ENCODE peak calls at places on chromosomes 12 and 14, in nine cellular contexts. One of them, this sample, is unnamed.

GRCh38 chr12:47799357-47799955 is 20.2 kb downstream of the HDAC7 start:
- DNase-seq in HFF-Myc: no peak
- DNase-seq in adrenal gland: no peak
- DNase-seq in upper lobe of right lung: no peak
- DNase-seq in neural crest cell: no peak
- DNase-seq in GM23338: no peak
- DNase-seq in stimulated activated CD4-positive, alpha-beta T cell treated with anti-CD3 and anti-CD28 coated beads, Interleukin-2, amount 100 ng/mL, for 48 hours: no peak
- DNase-seq in WTC11: no peak
- DNase-seq in AG10803: no peak
- DNase-seq in this sample: peak

GRCh38 chr12:79706676-79707075 is 15.9 kb upstream of the PAWR start:
- DNase-seq in upper lobe of right lung: no peak
- DNase-seq in WTC11: no peak
- DNase-seq in AG10803: peak
- DNase-seq in stimulated activated CD4-positive, alpha-beta T cell treated with anti-CD3 and anti-CD28 coated beads, Interleukin-2, amount 100 ng/mL, for 48 hours: no peak
- DNase-seq in GM23338: no peak
- DNase-seq in adrenal gland: no peak
- DNase-seq in HFF-Myc: no peak
- DNase-seq in neural crest cell: no peak
- DNase-seq in this sample: no peak

GRCh38 chr14:103806805-103807204 is 40.6 kb downstream of the PPP1R13B start:
- DNase-seq in stimulated activated CD4-positive, alpha-beta T cell treated with anti-CD3 and anti-CD28 coated beads, Interleukin-2, amount 100 ng/mL, for 48 hours: no peak
- DNase-seq in GM23338: no peak
- DNase-seq in upper lobe of right lung: no peak
- DNase-seq in WTC11: no peak
- DNase-seq in AG10803: no peak
- DNase-seq in neural crest cell: no peak
- DNase-seq in adrenal gland: no peak
- DNase-seq in HFF-Myc: no peak
- DNase-seq in this sample: no peak

GRCh38 chr12:104345234-104346066 is 41.9 kb downstream of the EID3 start:
- DNase-seq in WTC11: no peak
- DNase-seq in neural crest cell: no peak
- DNase-seq in AG10803: no peak
- DNase-seq in HFF-Myc: no peak
- DNase-seq in adrenal gland: no peak
- DNase-seq in upper lobe of right lung: no peak
- DNase-seq in stimulated activated CD4-positive, alpha-beta T cell treated with anti-CD3 and anti-CD28 coated beads, Interleukin-2, amount 100 ng/mL, for 48 hours: no peak
- DNase-seq in GM23338: no peak
- DNase-seq in this sample: no peak

GRCh38 chr12:28367326-28367725 is 177.1 kb downstream of the CCDC91 start:
- DNase-seq in GM23338: no peak
- DNase-seq in upper lobe of right lung: no peak
- DNase-seq in AG10803: peak
- DNase-seq in stimulated activated CD4-positive, alpha-beta T cell treated with anti-CD3 and anti-CD28 coated beads, Interleukin-2, amount 100 ng/mL, for 48 hours: no peak
- DNase-seq in neural crest cell: no peak
- DNase-seq in adrenal gland: no peak
- DNase-seq in WTC11: no peak
- DNase-seq in HFF-Myc: no peak
- DNase-seq in this sample: no peak

GRCh38 chr12:41250748-41251147 is 62.6 kb downstream of the PDZRN4 start:
- DNase-seq in HFF-Myc: no peak
- DNase-seq in GM23338: no peak
- DNase-seq in WTC11: no peak
- DNase-seq in stimulated activated CD4-positive, alpha-beta T cell treated with anti-CD3 and anti-CD28 coated beads, Interleukin-2, amount 100 ng/mL, for 48 hours: no peak
- DNase-seq in upper lobe of right lung: no peak
- DNase-seq in AG10803: no peak
- DNase-seq in adrenal gland: no peak
- DNase-seq in neural crest cell: no peak
- DNase-seq in this sample: no peak

GRCh38 chr12:58860050-58860787 is 60.1 kb downstream of the LRIG3 start:
- DNase-seq in GM23338: no peak
- DNase-seq in stimulated activated CD4-positive, alpha-beta T cell treated with anti-CD3 and anti-CD28 coated beads, Interleukin-2, amount 100 ng/mL, for 48 hours: no peak
- DNase-seq in upper lobe of right lung: no peak
- DNase-seq in WTC11: no peak
- DNase-seq in neural crest cell: no peak
- DNase-seq in adrenal gland: peak
- DNase-seq in AG10803: no peak
- DNase-seq in HFF-Myc: no peak
- DNase-seq in this sample: no peak

GRCh38 chr12:24605916-24606315 is 343.0 kb downstream of the BCAT1 start:
- DNase-seq in adrenal gland: no peak
- DNase-seq in GM23338: no peak
- DNase-seq in stimulated activated CD4-positive, alpha-beta T cell treated with anti-CD3 and anti-CD28 coated beads, Interleukin-2, amount 100 ng/mL, for 48 hours: no peak
- DNase-seq in AG10803: no peak
- DNase-seq in HFF-Myc: no peak
- DNase-seq in upper lobe of right lung: no peak
- DNase-seq in neural crest cell: no peak
- DNase-seq in WTC11: no peak
- DNase-seq in this sample: no peak

GRCh38 chr14:50714452-50715073 is 46.5 kb upstream of the SAV1 start:
- DNase-seq in neural crest cell: no peak
- DNase-seq in GM23338: peak
- DNase-seq in HFF-Myc: peak
- DNase-seq in stimulated activated CD4-positive, alpha-beta T cell treated with anti-CD3 and anti-CD28 coated beads, Interleukin-2, amount 100 ng/mL, for 48 hours: no peak
- DNase-seq in AG10803: peak
- DNase-seq in adrenal gland: no peak
- DNase-seq in upper lobe of right lung: no peak
- DNase-seq in WTC11: no peak
- DNase-seq in this sample: no peak

GRCh38 chr14:72178517-72178916 is 246.3 kb downstream of the RGS6 start:
- DNase-seq in neural crest cell: no peak
- DNase-seq in upper lobe of right lung: no peak
- DNase-seq in HFF-Myc: no peak
- DNase-seq in AG10803: no peak
- DNase-seq in WTC11: no peak
- DNase-seq in adrenal gland: no peak
- DNase-seq in GM23338: peak
- DNase-seq in stimulated activated CD4-positive, alpha-beta T cell treated with anti-CD3 and anti-CD28 coated beads, Interleukin-2, amount 100 ng/mL, for 48 hours: no peak
- DNase-seq in this sample: no peak

GRCh38 chr12:12717586-12718381 is 616 bp downstream of the CDKN1B start:
- DNase-seq in neural crest cell: no peak
- DNase-seq in adrenal gland: peak
- DNase-seq in stimulated activated CD4-positive, alpha-beta T cell treated with anti-CD3 and anti-CD28 coated beads, Interleukin-2, amount 100 ng/mL, for 48 hours: peak
- DNase-seq in GM23338: peak
- DNase-seq in WTC11: peak
- DNase-seq in upper lobe of right lung: peak
- DNase-seq in AG10803: no peak
- DNase-seq in HFF-Myc: no peak
- DNase-seq in this sample: peak

GRCh38 chr12:75446857-75447256 is 33.7 kb upstream of the GLIPR1 start:
- DNase-seq in HFF-Myc: no peak
- DNase-seq in stimulated activated CD4-positive, alpha-beta T cell treated with anti-CD3 and anti-CD28 coated beads, Interleukin-2, amount 100 ng/mL, for 48 hours: no peak
- DNase-seq in upper lobe of right lung: no peak
- DNase-seq in adrenal gland: no peak
- DNase-seq in WTC11: no peak
- DNase-seq in neural crest cell: no peak
- DNase-seq in AG10803: peak
- DNase-seq in GM23338: no peak
- DNase-seq in this sample: no peak

This sample was measured in MG63.